ENCODE peak calls at places on chromosome 9, in four cellular contexts. W is WTC11, I is K562, M is HepG2. B is an unnamed sample.

GRCh38 chr9:19161257-19162025 is 34.1 kb upstream of the PLIN2 start:
- DNase-seq in M (peak), I (peak), W (no peak), B (peak)

GRCh38 chr9:133204993-133205336 is 4.1 kb downstream of the OBP2B start:
- DNase-seq in I (no peak), W (no peak), M (no peak), B (no peak)

GRCh38 chr9:75200892-75201470 is 112.7 kb downstream of the OSTF1 start:
- DNase-seq in M (peak), I (peak), W (no peak), B (peak)

GRCh38 chr9:95736891-95737522 is 138.5 kb upstream of the ERCC6L2 start:
- DNase-seq in W (no peak), M (no peak), I (no peak), B (no peak)

GRCh38 chr9:18297532-18297872 is 176.5 kb upstream of the ADAMTSL1 start:
- DNase-seq in M (peak), W (peak), I (no peak), B (peak)

GRCh38 chr9:131402738-131403492 is 9.0 kb downstream of the PRRC2B start:
- DNase-seq in I (peak), M (peak), W (no peak), B (peak)

GRCh38 chr9:120522032-120522431 is 57.9 kb downstream of the CDK5RAP2 start:
- DNase-seq in M (no peak), I (no peak), W (no peak), B (no peak)

GRCh38 chr9:6054280-6055099 is 39.1 kb upstream of the RANBP6 start:
- DNase-seq in W (peak), I (peak), M (peak), B (peak)

GRCh38 chr9:123069010-123069481 is 35.6 kb downstream of the GPR21 start:
- DNase-seq in I (no peak), W (no peak), M (no peak), B (no peak)

GRCh38 chr9:13823021-13823420 is 490.9 kb downstream of the NFIB start:
- DNase-seq in I (no peak), M (no peak), W (no peak), B (no peak)

GRCh38 chr9:95953986-95954385 is 78.5 kb downstream of the ERCC6L2 start:
- DNase-seq in M (no peak), I (no peak), W (no peak), B (no peak)

GRCh38 chr9:84207443-84208032 is 133.0 kb downstream of the SLC28A3 start:
- DNase-seq in I (no peak), M (no peak), W (no peak), B (no peak)

GRCh38 chr9:21852751-21853150 is 50.3 kb downstream of the MTAP start:
- DNase-seq in W (no peak), I (no peak), M (no peak), B (no peak)

GRCh38 chr9:37582548-37583157 is 6.5 kb upstream of the FBXO10 start:
- DNase-seq in W (no peak), M (peak), I (no peak), B (peak)

GRCh38 chr9:127976943-127977871 is 3.6 kb downstream of the EEIG1 start:
- DNase-seq in W (no peak), I (no peak), M (no peak), B (no peak)

GRCh38 chr9:94904806-94905205 is 178.3 kb downstream of the AOPEP start:
- DNase-seq in W (no peak), I (no peak), M (peak), B (no peak)

GRCh38 chr9:89470239-89470638 is 27.7 kb downstream of the SEMA4D start:
- DNase-seq in I (no peak), W (no peak), M (no peak), B (no peak)

GRCh38 chr9:15081021-15081753 is 171.0 kb upstream of the FREM1 start:
- DNase-seq in M (peak), W (no peak), I (no peak), B (no peak)

GRCh38 chr9:126974604-126975003 is 60.0 kb downstream of the RALGPS1 start:
- DNase-seq in I (no peak), W (no peak), M (no peak), B (no peak)

GRCh38 chr9:91035825-91036208 is 234.2 kb downstream of the SYK start:
- DNase-seq in W (no peak), I (no peak), M (no peak), B (no peak)

GRCh38 chr9:133563286-133564213 is 29.0 kb downstream of the ADAMTSL2 start:
- DNase-seq in M (no peak), I (peak), W (no peak), B (peak)

GRCh38 chr9:36548454-36548853 is 24.2 kb upstream of the MELK start:
- DNase-seq in I (no peak), W (no peak), M (no peak), B (no peak)

GRCh38 chr9:87543251-87543650 is 45.6 kb downstream of the DAPK1 start:
- DNase-seq in M (no peak), W (no peak), I (no peak), B (no peak)

GRCh38 chr9:15543033-15543791 is 9.6 kb upstream of the CCDC171 start:
- DNase-seq in W (no peak), M (no peak), I (no peak), B (no peak)

GRCh38 chr9:138065287-138065686 is 187.7 kb downstream of the CACNA1B start:
- DNase-seq in W (no peak), I (no peak), M (no peak), B (no peak)

GRCh38 chr9:129307227-129307970 is 129.3 kb upstream of the IER5L start:
- DNase-seq in I (no peak), M (peak), W (no peak), B (no peak)

GRCh38 chr9:137972355-137972987 is 94.9 kb downstream of the CACNA1B start:
- DNase-seq in W (no peak), M (no peak), I (no peak), B (no peak)

GRCh38 chr9:135787317-135787716 is 85.3 kb downstream of the KCNT1 start:
- DNase-seq in I (no peak), W (no peak), M (no peak), B (no peak)

GRCh38 chr9:35657327-35658143 is at the start of gene RMRP:
- DNase-seq in W (peak), M (peak), I (peak), B (peak)

GRCh38 chr9:127049581-127049980 is 72.9 kb downstream of the ANGPTL2 start:
- DNase-seq in W (no peak), I (no peak), M (no peak), B (no peak)

GRCh38 chr9:130298663-130299279 is 33.2 kb downstream of the HMCN2 start:
- DNase-seq in I (peak), M (peak), W (peak), B (no peak)

GRCh38 chr9:90441814-90442213 is 200.8 kb downstream of the DIRAS2 start:
- DNase-seq in W (no peak), I (no peak), M (no peak), B (peak)

GRCh38 chr9:15670884-15671283 is 118.0 kb downstream of the CCDC171 start:
- DNase-seq in I (no peak), M (no peak), W (no peak), B (no peak)

GRCh38 chr9:128587453-128587852 is 35.1 kb downstream of the SPTAN1 start:
- DNase-seq in I (no peak), M (no peak), W (no peak), B (no peak)

GRCh38 chr9:133633681-133633990 is 2.5 kb upstream of the DBH start:
- DNase-seq in M (no peak), I (no peak), W (no peak), B (no peak)

GRCh38 chr9:16985559-16986348 is 115.3 kb upstream of the BNC2 start:
- DNase-seq in I (no peak), W (no peak), M (no peak), B (no peak)

DNA sequence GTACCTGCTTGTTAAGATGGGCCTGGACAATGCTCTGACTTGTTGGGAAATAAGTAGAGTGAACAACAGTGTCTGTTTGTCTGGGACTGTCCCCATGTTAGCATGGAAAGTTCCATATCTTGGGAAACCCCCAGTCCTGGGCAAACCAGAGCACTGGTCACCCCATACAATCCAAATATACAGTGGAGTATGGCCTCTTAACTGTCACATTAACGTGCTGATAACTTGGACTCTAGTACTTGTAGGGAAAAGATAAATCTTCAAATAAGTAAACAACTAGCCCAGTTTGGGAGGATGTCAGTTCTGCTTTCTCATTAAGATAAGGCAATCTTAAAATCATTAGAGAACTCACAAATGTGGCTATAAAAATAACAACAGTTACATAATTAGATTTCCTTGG is 47.6 kb upstream of the JAK2 start:
- DNase-seq in M (peak), I (no peak), W (no peak), B (no peak)
- TF ChIP-seq HMGXB4 in M (no peak), I (no peak), W (no peak), B (no peak)

GRCh38 chr9:121989010-121989409 is 104.1 kb downstream of the TTLL11 start:
- DNase-seq in I (peak), M (no peak), W (peak), B (peak)
- TF ChIP-seq CTCF in I (peak), M (peak), W (no peak), B (peak)

DNA sequence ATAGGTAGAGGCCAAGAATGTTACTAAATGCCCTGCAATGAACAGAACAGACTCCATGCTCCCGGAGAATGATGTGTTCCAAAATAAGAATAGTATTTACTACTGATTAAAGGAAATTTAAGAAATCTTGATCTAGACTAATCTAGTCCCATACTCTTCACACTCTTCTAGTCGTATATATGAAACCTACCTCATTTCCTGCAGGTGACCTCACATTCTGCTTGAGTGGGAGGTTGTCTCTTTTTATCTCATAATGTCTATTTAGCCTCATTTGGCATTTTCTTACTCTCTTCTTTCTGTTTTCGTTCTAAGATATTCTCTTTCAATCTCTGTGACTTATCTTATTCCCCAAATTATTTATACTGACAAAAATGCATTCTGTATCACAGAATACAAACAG is 9.2 kb upstream of the SHOC1 start:
- DNase-seq in M (no peak), W (no peak), I (no peak), B (no peak)
- TF ChIP-seq HMGXB4 in M (no peak), W (no peak), I (no peak), B (no peak)

DNA sequence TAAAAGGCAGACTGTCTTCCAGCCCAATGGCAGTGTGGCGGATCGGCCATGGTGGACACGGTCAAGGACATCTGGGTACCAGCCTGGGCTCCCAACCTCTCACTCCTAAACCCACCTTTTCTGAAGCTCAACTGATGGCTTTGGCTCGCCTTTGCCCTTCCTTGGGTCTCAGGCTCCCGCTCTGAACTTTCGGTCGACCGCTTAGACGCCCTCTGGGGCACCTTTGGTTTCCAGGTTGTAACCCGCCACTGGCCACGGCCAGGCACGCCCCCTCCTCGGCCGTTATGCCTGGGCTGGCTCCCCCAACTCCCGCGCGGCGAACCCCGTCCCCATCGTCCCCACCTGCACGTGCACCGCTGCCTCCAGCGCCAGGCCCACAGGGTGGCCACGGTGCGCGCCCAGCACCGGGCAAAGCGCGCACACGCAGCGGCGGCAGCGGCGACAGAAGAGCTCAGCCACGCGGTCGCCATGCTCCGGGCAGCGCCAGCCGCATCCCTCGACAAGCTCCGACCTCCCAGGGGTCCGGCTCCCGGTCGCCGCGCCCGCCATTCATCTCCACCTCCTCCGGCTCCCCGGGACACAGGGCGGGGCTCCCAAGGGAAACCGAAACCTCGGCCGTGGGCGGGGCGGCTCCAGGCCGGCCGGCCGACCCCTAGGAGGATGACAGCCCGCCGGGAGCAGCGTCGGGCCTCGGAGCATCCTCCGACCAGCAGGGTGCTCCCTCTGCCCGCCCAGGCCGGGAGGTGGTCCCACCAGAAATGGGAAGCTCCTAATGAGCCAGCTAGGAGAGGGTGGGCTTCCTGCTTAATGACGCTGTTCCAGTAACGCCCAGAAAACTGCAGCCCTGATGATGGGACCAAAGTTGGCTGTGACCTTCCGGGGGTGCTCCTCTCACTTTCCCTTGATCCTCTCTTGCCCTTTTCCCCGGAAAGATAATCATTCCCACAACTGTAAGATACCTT is at the start of gene TRIM14:
- DNase-seq in M (peak), W (peak), I (peak), B (peak)
- TF ChIP-seq CTCF in M (peak), W (no peak), I (peak), B (peak)

DNA sequence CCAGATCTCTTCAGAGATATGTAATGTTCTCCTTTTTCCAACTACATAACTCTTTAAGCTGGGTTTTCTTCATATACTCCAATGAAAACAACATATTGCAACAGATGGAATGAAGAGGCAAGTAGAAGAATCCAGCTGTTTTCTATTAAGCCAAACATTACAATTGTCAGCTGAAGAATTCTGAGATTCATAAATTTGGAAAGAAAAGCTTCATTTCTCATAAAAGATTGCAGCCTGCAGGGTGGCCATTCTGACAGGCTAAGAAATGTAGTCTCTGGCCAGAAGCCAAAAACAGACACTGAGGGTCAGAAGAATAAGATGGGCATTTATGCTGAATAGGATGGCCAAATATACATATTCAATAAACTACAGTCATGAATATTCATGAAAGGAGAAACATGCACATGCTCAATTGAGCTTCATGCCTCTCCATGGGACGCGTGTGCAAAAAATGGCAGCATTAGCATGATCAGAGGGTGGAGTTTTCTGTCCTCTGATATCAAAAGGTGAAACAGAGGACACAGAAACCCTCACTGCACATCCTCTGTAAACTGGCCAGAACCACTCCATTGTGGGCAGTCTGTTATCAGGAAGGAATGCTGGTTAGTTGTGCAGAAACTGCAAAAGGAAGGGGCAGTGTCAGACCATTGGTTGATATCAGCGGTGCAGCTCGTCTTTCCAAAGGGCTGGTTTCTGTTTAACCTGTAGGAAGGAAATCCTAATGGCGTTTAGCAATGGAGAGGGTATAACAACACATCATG is 50.2 kb downstream of the FXN start:
- DNase-seq in I (no peak), M (peak), W (no peak), B (no peak)
- TF ChIP-seq HMGXB4 in I (no peak), M (no peak), W (no peak), B (no peak)

DNA sequence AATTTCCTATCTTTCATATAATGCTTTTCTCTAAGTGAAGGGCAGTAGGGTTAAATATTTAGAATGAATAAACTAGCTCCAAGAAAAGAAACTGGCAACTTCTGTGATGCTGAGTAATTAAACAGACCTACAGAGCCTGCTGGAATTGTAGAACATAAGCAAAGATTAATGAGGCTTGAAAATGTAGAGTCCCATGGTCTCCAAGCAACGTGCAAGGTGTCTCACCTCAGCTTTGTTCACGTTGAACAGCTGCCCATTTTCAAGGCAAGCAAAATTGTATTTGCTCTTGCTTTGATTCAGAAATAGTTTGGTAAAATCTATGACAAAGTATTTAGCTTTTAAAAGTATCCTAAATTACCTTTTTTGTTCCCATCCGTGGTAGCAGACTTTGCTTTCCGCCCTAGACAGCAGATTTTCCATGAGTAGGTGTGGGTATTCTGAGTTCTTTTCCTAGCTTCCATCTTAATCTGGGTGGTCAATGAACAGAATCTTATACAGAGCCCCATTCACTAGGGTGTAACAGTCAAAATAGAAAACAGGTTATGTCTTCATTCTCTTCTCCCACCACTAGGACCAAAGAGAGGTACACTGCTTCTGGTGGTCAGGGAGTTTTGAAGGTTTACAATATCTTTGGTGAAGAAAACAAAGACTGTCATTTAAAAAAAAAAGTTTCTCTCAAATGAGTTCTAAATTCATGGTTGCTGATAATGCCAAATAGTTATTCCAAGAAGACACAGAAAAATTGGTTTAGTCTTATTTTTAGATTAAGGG is 52.1 kb upstream of the TYRP1 start:
- DNase-seq in M (no peak), I (no peak), W (no peak), B (no peak)
- TF ChIP-seq CTCF in M (no peak), I (no peak), W (no peak), B (no peak)

DNA sequence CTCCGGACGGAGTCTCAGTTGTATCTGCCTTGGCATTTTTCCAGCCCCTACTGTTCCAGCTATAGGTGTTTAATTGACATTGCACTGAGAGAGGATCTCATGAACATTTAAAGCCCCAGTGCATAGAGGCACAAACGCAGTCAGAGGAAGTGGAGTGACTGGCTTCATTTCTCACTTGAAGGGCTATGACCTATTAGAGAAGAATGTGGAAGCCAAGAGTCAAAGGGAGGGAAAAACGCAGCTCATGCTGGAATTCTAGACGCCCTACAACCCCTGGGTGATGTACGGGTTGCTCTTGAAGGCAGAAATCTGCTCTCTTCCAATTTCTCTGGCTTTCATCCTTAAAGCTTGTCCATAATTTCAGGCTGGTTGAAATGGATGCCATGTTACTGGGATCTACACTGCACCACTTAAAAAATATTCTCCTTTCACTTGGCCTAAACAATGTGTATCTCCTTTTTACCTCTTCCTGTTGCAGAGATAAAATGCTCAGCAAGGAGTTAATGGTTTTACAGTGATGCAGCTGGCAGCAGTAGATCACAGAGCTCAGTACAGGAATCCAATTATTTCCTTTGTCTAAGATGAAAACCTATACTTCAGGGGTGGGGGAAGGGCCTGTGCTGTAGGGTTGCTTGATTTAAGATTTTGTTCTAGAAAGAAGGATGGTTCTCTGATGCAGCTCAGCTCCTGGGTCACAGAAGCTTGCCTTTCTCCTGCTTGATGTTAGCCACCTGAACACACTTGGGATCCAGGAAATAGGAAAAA is 61.8 kb upstream of the MAMDC2 start:
- DNase-seq in W (no peak), M (no peak), I (no peak), B (no peak)
- TF ChIP-seq HMGXB4 in W (no peak), M (no peak), I (no peak), B (no peak)